ENCODE peak calls at places on chromosomes 4 and X, in seven cellular contexts. One of them, this sample, is unnamed.

GRCh38 chr4:149113804-149114430 is 671.7 kb upstream of the NR3C2 start:
- DNase-seq in transverse colon: no peak
- DNase-seq in suprapubic skin: no peak
- DNase-seq in body of pancreas: no peak
- DNase-seq in spleen: no peak
- DNase-seq in uterus: no peak
- DNase-seq in endothelial cell of umbilical vein: no peak
- DNase-seq in this sample: no peak

GRCh38 chrX:41514179-41514578 is 67.0 kb downstream of the NYX start:
- DNase-seq in body of pancreas: no peak
- DNase-seq in spleen: no peak
- DNase-seq in endothelial cell of umbilical vein: no peak
- DNase-seq in uterus: no peak
- DNase-seq in suprapubic skin: no peak
- DNase-seq in transverse colon: no peak
- DNase-seq in this sample: no peak

GRCh38 chrX:111519215-111519614 is 7.8 kb downstream of the SERTM2 start:
- DNase-seq in uterus: no peak
- DNase-seq in suprapubic skin: no peak
- DNase-seq in endothelial cell of umbilical vein: no peak
- DNase-seq in spleen: no peak
- DNase-seq in body of pancreas: no peak
- DNase-seq in transverse colon: peak; percentile 9
- DNase-seq in this sample: no peak

GRCh38 chr4:81260443-81261102 is 45.6 kb upstream of the PRKG2 start:
- DNase-seq in transverse colon: no peak
- DNase-seq in spleen: no peak
- DNase-seq in body of pancreas: no peak
- DNase-seq in endothelial cell of umbilical vein: no peak
- DNase-seq in suprapubic skin: no peak
- DNase-seq in uterus: no peak
- DNase-seq in this sample: peak; percentile 9

GRCh38 chrX:51144828-51145442 is 187.7 kb upstream of the NUDT10 start:
- DNase-seq in uterus: no peak
- DNase-seq in body of pancreas: peak; percentile 16
- DNase-seq in endothelial cell of umbilical vein: peak; percentile 13
- DNase-seq in suprapubic skin: no peak
- DNase-seq in spleen: no peak
- DNase-seq in transverse colon: no peak
- DNase-seq in this sample: peak; percentile 14

GRCh38 chr4:182113774-182114173 is 129.4 kb upstream of the TENM3 start:
- DNase-seq in uterus: no peak
- DNase-seq in endothelial cell of umbilical vein: no peak
- DNase-seq in spleen: no peak
- DNase-seq in transverse colon: no peak
- DNase-seq in suprapubic skin: no peak
- DNase-seq in body of pancreas: no peak
- DNase-seq in this sample: no peak

GRCh38 chrX:40056420-40056819 is 41.3 kb downstream of the BCOR start:
- DNase-seq in spleen: no peak
- DNase-seq in transverse colon: no peak
- DNase-seq in endothelial cell of umbilical vein: no peak
- DNase-seq in body of pancreas: no peak
- DNase-seq in uterus: no peak
- DNase-seq in suprapubic skin: no peak
- DNase-seq in this sample: no peak

GRCh38 chrX:33252306-33252825 is 41.0 kb upstream of the DMD start:
- DNase-seq in spleen: no peak
- DNase-seq in suprapubic skin: no peak
- DNase-seq in endothelial cell of umbilical vein: no peak
- DNase-seq in uterus: no peak
- DNase-seq in body of pancreas: no peak
- DNase-seq in transverse colon: no peak
- DNase-seq in this sample: no peak

GRCh38 chr4:177201614-177202013 is 108.1 kb upstream of the NEIL3 start:
- DNase-seq in uterus: no peak
- DNase-seq in body of pancreas: no peak
- DNase-seq in transverse colon: no peak
- DNase-seq in endothelial cell of umbilical vein: no peak
- DNase-seq in suprapubic skin: no peak
- DNase-seq in spleen: no peak
- DNase-seq in this sample: no peak

GRCh38 chr4:168766537-168767316 is 243.3 kb downstream of the CBR4 start:
- DNase-seq in spleen: no peak
- DNase-seq in body of pancreas: no peak
- DNase-seq in endothelial cell of umbilical vein: peak; percentile 82
- DNase-seq in uterus: no peak
- DNase-seq in transverse colon: no peak
- DNase-seq in suprapubic skin: no peak
- DNase-seq in this sample: no peak

GRCh38 chr4:184003433-184003832 is 98.3 kb downstream of the STOX2 start:
- DNase-seq in body of pancreas: no peak
- DNase-seq in suprapubic skin: no peak
- DNase-seq in spleen: no peak
- DNase-seq in transverse colon: no peak
- DNase-seq in uterus: no peak
- DNase-seq in endothelial cell of umbilical vein: no peak
- DNase-seq in this sample: no peak

GRCh38 chr4:1347410-1347864 is 429 bp downstream of the UVSSA start:
- DNase-seq in uterus: peak; percentile 81
- DNase-seq in spleen: peak; percentile 95
- DNase-seq in body of pancreas: peak; percentile 87
- DNase-seq in transverse colon: peak; percentile 76
- DNase-seq in suprapubic skin: peak; percentile 88
- DNase-seq in endothelial cell of umbilical vein: peak; percentile 89
- DNase-seq in this sample: peak; percentile 85

GRCh38 chr4:158163941-158164665 is 8.7 kb downstream of the GASK1B start:
- DNase-seq in body of pancreas: no peak
- DNase-seq in suprapubic skin: no peak
- DNase-seq in endothelial cell of umbilical vein: peak; percentile 70
- DNase-seq in spleen: no peak
- DNase-seq in transverse colon: no peak
- DNase-seq in uterus: no peak
- DNase-seq in this sample: no peak

GRCh38 chrX:152913354-152913753 is 15.5 kb downstream of the ZNF185 start:
- DNase-seq in uterus: no peak
- DNase-seq in endothelial cell of umbilical vein: no peak
- DNase-seq in body of pancreas: no peak
- DNase-seq in spleen: no peak
- DNase-seq in transverse colon: no peak
- DNase-seq in suprapubic skin: no peak
- DNase-seq in this sample: no peak

DNA sequence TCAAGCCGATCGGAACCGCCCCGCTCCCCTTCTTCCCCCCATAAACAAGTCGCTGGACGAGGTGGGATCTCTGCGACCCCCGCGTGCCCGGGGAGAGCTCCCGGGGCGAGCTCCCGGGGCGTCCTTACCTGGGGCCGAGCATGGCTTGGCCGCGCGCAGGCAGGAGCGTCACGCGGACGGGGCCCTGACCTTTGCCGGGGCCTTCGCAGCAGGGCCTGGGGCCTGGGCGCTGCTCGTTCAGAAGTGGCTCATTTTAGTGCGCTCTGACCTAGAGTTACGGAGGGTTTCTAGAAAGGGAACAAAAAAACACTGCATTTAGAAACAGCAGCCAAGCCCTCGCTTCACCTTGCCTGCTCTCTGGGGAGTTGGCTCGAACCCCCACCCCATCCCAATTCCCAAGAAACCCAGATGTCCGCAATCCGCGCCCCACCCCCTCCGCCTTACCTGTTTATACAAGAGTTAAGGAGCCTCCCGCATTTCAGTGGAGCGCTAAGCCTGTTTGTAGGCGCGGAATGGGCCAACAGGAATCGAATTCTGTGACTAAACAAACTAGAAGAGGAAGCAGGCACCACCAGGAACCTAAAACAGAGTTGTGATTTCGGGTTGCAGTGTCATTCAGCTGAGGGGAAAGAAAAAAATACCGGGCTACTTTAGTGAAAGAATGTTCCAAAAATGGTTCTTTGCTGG is 814 bp upstream of the RBM47 start:
- DNase-seq in uterus: no peak
- DNase-seq in transverse colon: peak; percentile 80
- DNase-seq in endothelial cell of umbilical vein: no peak
- DNase-seq in spleen: peak; percentile 90
- DNase-seq in suprapubic skin: peak; percentile 82
- DNase-seq in body of pancreas: peak; percentile 86
- DNase-seq in this sample: no peak
- TF ChIP-seq POLR2A in uterus: no peak
- TF ChIP-seq POLR2A in transverse colon: no peak
- TF ChIP-seq POLR2A in endothelial cell of umbilical vein: no peak
- TF ChIP-seq POLR2A in spleen: no peak
- TF ChIP-seq POLR2A in suprapubic skin: no peak
- TF ChIP-seq POLR2A in body of pancreas: peak; percentile 36
- TF ChIP-seq POLR2A in this sample: no peak

GRCh38 chrX:1601768-1602085 is 10.3 kb downstream of the AKAP17A start:
- DNase-seq in body of pancreas: no peak
- DNase-seq in suprapubic skin: peak; percentile 53
- DNase-seq in endothelial cell of umbilical vein: no peak
- DNase-seq in uterus: no peak
- DNase-seq in transverse colon: no peak
- DNase-seq in spleen: peak; percentile 55
- DNase-seq in this sample: no peak

GRCh38 chrX:1599791-1600405 is 8.5 kb downstream of the AKAP17A start:
- DNase-seq in endothelial cell of umbilical vein: no peak
- DNase-seq in body of pancreas: no peak
- DNase-seq in transverse colon: no peak
- DNase-seq in suprapubic skin: peak; percentile 72
- DNase-seq in spleen: peak; percentile 72
- DNase-seq in uterus: no peak
- DNase-seq in this sample: no peak

GRCh38 chrX:1600406-1601050 is 9.1 kb downstream of the AKAP17A start:
- DNase-seq in uterus: no peak
- DNase-seq in spleen: peak; percentile 66
- DNase-seq in body of pancreas: no peak
- DNase-seq in suprapubic skin: peak; percentile 73
- DNase-seq in endothelial cell of umbilical vein: no peak
- DNase-seq in transverse colon: no peak
- DNase-seq in this sample: no peak

GRCh38 chrX:1598876-1599790 is 7.7 kb downstream of the AKAP17A start:
- DNase-seq in transverse colon: no peak
- DNase-seq in endothelial cell of umbilical vein: no peak
- DNase-seq in spleen: peak; percentile 73
- DNase-seq in body of pancreas: no peak
- DNase-seq in suprapubic skin: peak; percentile 75
- DNase-seq in uterus: no peak
- DNase-seq in this sample: no peak

GRCh38 chrX:1601051-1601767 is 9.8 kb downstream of the AKAP17A start:
- DNase-seq in uterus: no peak
- DNase-seq in endothelial cell of umbilical vein: no peak
- DNase-seq in spleen: peak; percentile 74
- DNase-seq in body of pancreas: no peak
- DNase-seq in suprapubic skin: peak; percentile 72
- DNase-seq in transverse colon: no peak
- DNase-seq in this sample: no peak
- TF ChIP-seq POLR2A in uterus: no peak
- TF ChIP-seq POLR2A in endothelial cell of umbilical vein: no peak
- TF ChIP-seq POLR2A in spleen: no peak
- TF ChIP-seq POLR2A in body of pancreas: no peak
- TF ChIP-seq POLR2A in suprapubic skin: no peak
- TF ChIP-seq POLR2A in transverse colon: no peak
- TF ChIP-seq POLR2A in this sample: no peak

DNA sequence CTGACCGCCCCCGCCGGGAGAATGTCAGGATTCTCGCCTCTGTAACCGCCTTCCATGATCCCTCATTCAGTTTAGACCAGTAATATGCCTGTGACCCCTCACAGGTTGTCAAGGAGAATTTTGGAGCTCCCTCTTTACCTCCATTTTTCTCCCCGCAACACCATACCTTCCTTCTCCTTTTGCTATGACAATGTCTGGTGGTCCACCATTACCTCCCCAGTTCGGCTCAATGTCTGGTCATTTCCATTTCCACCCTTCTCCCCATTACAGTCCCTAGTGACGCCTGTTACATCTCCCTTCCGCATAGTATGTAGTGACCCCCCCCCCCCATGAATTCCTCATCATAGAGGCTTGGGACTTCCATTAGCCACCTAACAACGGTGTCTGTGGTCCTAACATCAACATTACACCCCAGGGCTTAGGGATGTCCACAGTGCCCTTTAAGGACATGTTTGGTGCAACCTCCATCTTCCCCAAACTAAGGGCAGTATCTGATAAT is 697 bp downstream of the ARAF start:
- DNase-seq in body of pancreas: no peak
- DNase-seq in endothelial cell of umbilical vein: no peak
- DNase-seq in suprapubic skin: no peak
- DNase-seq in spleen: no peak
- DNase-seq in transverse colon: no peak
- DNase-seq in uterus: no peak
- DNase-seq in this sample: no peak
- TF ChIP-seq POLR2A in body of pancreas: no peak
- TF ChIP-seq POLR2A in endothelial cell of umbilical vein: no peak
- TF ChIP-seq POLR2A in suprapubic skin: no peak
- TF ChIP-seq POLR2A in spleen: no peak
- TF ChIP-seq POLR2A in transverse colon: no peak
- TF ChIP-seq POLR2A in uterus: no peak
- TF ChIP-seq POLR2A in this sample: peak; percentile 49

GRCh38 chr4:15003891-15004700 is 1.8 kb downstream of the CPEB2 start:
- DNase-seq in endothelial cell of umbilical vein: peak; percentile 30
- DNase-seq in body of pancreas: peak; percentile 54
- DNase-seq in transverse colon: peak; percentile 45
- DNase-seq in suprapubic skin: peak; percentile 82
- DNase-seq in spleen: peak; percentile 95
- DNase-seq in uterus: peak; percentile 37
- DNase-seq in this sample: peak; percentile 75

GRCh38 chr4:15003441-15003890 is 1.2 kb downstream of the CPEB2 start:
- DNase-seq in suprapubic skin: peak; percentile 82
- DNase-seq in body of pancreas: peak; percentile 68
- DNase-seq in transverse colon: peak; percentile 68
- DNase-seq in uterus: peak; percentile 47
- DNase-seq in endothelial cell of umbilical vein: no peak
- DNase-seq in spleen: peak; percentile 95
- DNase-seq in this sample: peak; percentile 76

GRCh38 chr4:15006416-15007024 is 4.2 kb downstream of the CPEB2 start:
- DNase-seq in spleen: no peak
- DNase-seq in endothelial cell of umbilical vein: peak; percentile 58
- DNase-seq in transverse colon: no peak
- DNase-seq in uterus: no peak
- DNase-seq in suprapubic skin: no peak
- DNase-seq in body of pancreas: no peak
- DNase-seq in this sample: peak; percentile 29

GRCh38 chr4:15005474-15006115 is 3.3 kb downstream of the CPEB2 start:
- DNase-seq in body of pancreas: no peak
- DNase-seq in spleen: no peak
- DNase-seq in suprapubic skin: no peak
- DNase-seq in uterus: no peak
- DNase-seq in transverse colon: no peak
- DNase-seq in endothelial cell of umbilical vein: peak; percentile 27
- DNase-seq in this sample: no peak

DNA sequence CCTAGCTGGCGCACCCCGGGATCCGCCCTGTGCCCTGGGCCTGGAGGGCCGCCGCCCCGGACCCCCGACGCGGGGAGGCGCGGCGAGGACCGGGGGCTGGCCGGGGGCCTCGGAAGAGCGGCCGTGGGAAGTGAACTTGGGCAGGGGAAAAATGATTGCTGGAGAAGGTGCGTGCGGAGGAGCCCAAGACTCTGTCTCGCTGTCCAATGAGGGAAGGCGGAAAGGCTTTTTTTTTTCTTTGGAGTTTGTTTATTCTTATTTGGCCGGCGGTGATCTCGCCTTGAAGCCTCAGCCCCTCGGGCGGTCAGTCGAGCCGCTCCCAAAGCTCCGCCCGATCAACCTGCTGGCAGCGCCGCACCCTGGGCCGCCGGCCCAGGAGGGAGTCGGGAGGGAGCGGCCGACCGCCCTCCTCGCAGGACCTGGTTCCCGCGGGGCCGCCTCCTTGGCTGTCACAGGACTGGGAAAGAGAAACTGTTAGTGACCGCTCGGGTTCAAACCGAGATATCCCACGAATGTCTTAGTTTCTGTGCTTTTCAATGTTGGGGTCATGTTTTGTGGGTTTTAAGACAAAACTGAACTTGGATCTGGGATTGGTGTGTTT is 2.5 kb downstream of the CPEB2 start:
- DNase-seq in transverse colon: peak; percentile 91
- DNase-seq in endothelial cell of umbilical vein: peak; percentile 71
- DNase-seq in uterus: peak; percentile 82
- DNase-seq in spleen: peak; percentile 94
- DNase-seq in suprapubic skin: peak; percentile 93
- DNase-seq in body of pancreas: peak; percentile 89
- DNase-seq in this sample: peak; percentile 72
- TF ChIP-seq POLR2A in transverse colon: peak; percentile 87
- TF ChIP-seq POLR2A in endothelial cell of umbilical vein: no peak
- TF ChIP-seq POLR2A in uterus: peak; percentile 63
- TF ChIP-seq POLR2A in spleen: no peak
- TF ChIP-seq POLR2A in suprapubic skin: no peak
- TF ChIP-seq POLR2A in body of pancreas: peak; percentile 83
- TF ChIP-seq POLR2A in this sample: peak; percentile 54